ENCODE peak calls at places on chromosome 7, in eight cellular contexts. One of them, this sample, is unnamed.

GRCh38 chr7:12581897-12582296 is 11.4 kb downstream of the SCIN start:
- DNase-seq in right lobe of liver: no peak
- DNase-seq in IMR-90: peak
- DNase-seq in choroid plexus epithelial cell: peak
- DNase-seq in mesothelial cell of epicardium: no peak
- DNase-seq in fibroblast of pulmonary artery: no peak
- DNase-seq in left ventricle myocardium inferior: no peak
- DNase-seq in HepG2: no peak
- DNase-seq in this sample: no peak

GRCh38 chr7:106068986-106069385 is 43.1 kb downstream of the SYPL1 start:
- DNase-seq in right lobe of liver: no peak
- DNase-seq in IMR-90: no peak
- DNase-seq in choroid plexus epithelial cell: no peak
- DNase-seq in mesothelial cell of epicardium: no peak
- DNase-seq in fibroblast of pulmonary artery: no peak
- DNase-seq in left ventricle myocardium inferior: no peak
- DNase-seq in HepG2: no peak
- DNase-seq in this sample: no peak

GRCh38 chr7:100890640-100891521 is 1.4 kb upstream of the UFSP1 start:
- DNase-seq in right lobe of liver: no peak
- DNase-seq in IMR-90: no peak
- DNase-seq in choroid plexus epithelial cell: no peak
- DNase-seq in mesothelial cell of epicardium: no peak
- DNase-seq in fibroblast of pulmonary artery: no peak
- DNase-seq in left ventricle myocardium inferior: peak
- DNase-seq in HepG2: no peak
- DNase-seq in this sample: no peak

GRCh38 chr7:18437086-18437485 is 58.5 kb upstream of the HDAC9 start:
- DNase-seq in right lobe of liver: no peak
- DNase-seq in IMR-90: peak
- DNase-seq in choroid plexus epithelial cell: peak
- DNase-seq in mesothelial cell of epicardium: no peak
- DNase-seq in fibroblast of pulmonary artery: no peak
- DNase-seq in left ventricle myocardium inferior: no peak
- DNase-seq in HepG2: no peak
- DNase-seq in this sample: no peak

GRCh38 chr7:79124331-79124730 is 329.1 kb downstream of the MAGI2 start:
- DNase-seq in right lobe of liver: no peak
- DNase-seq in IMR-90: no peak
- DNase-seq in choroid plexus epithelial cell: no peak
- DNase-seq in mesothelial cell of epicardium: no peak
- DNase-seq in fibroblast of pulmonary artery: no peak
- DNase-seq in left ventricle myocardium inferior: no peak
- DNase-seq in HepG2: peak
- DNase-seq in this sample: no peak

GRCh38 chr7:39582536-39582935 is 16.3 kb downstream of the YAE1 start:
- DNase-seq in right lobe of liver: no peak
- DNase-seq in IMR-90: no peak
- DNase-seq in choroid plexus epithelial cell: no peak
- DNase-seq in mesothelial cell of epicardium: no peak
- DNase-seq in fibroblast of pulmonary artery: no peak
- DNase-seq in left ventricle myocardium inferior: no peak
- DNase-seq in HepG2: no peak
- DNase-seq in this sample: no peak

GRCh38 chr7:133315332-133316040 is 62.6 kb downstream of the EXOC4 start:
- DNase-seq in right lobe of liver: no peak
- DNase-seq in IMR-90: peak
- DNase-seq in choroid plexus epithelial cell: peak
- DNase-seq in mesothelial cell of epicardium: no peak
- DNase-seq in fibroblast of pulmonary artery: peak
- DNase-seq in left ventricle myocardium inferior: no peak
- DNase-seq in HepG2: no peak
- DNase-seq in this sample: no peak

GRCh38 chr7:2175091-2175490 is 57.7 kb downstream of the MAD1L1 start:
- DNase-seq in right lobe of liver: no peak
- DNase-seq in IMR-90: no peak
- DNase-seq in choroid plexus epithelial cell: no peak
- DNase-seq in mesothelial cell of epicardium: no peak
- DNase-seq in fibroblast of pulmonary artery: no peak
- DNase-seq in left ventricle myocardium inferior: no peak
- DNase-seq in HepG2: no peak
- DNase-seq in this sample: no peak

GRCh38 chr7:100965723-100966541 is 3.4 kb upstream of the MUC12 start:
- DNase-seq in right lobe of liver: peak
- DNase-seq in IMR-90: no peak
- DNase-seq in choroid plexus epithelial cell: peak
- DNase-seq in mesothelial cell of epicardium: peak
- DNase-seq in fibroblast of pulmonary artery: peak
- DNase-seq in left ventricle myocardium inferior: peak
- DNase-seq in HepG2: peak
- DNase-seq in this sample: peak

GRCh38 chr7:128697301-128697905 is 25.3 kb downstream of the GARIN1A start:
- DNase-seq in right lobe of liver: peak
- DNase-seq in IMR-90: peak
- DNase-seq in choroid plexus epithelial cell: peak
- DNase-seq in mesothelial cell of epicardium: no peak
- DNase-seq in fibroblast of pulmonary artery: peak
- DNase-seq in left ventricle myocardium inferior: peak
- DNase-seq in HepG2: peak
- DNase-seq in this sample: peak

GRCh38 chr7:92830047-92830446 is 6.3 kb downstream of the CDK6 start:
- DNase-seq in right lobe of liver: no peak
- DNase-seq in IMR-90: no peak
- DNase-seq in choroid plexus epithelial cell: no peak
- DNase-seq in mesothelial cell of epicardium: no peak
- DNase-seq in fibroblast of pulmonary artery: no peak
- DNase-seq in left ventricle myocardium inferior: no peak
- DNase-seq in HepG2: no peak
- DNase-seq in this sample: no peak

GRCh38 chr7:141073173-141073640 is 657 bp upstream of the TMEM178B start:
- DNase-seq in right lobe of liver: peak
- DNase-seq in IMR-90: peak
- DNase-seq in choroid plexus epithelial cell: peak
- DNase-seq in mesothelial cell of epicardium: peak
- DNase-seq in fibroblast of pulmonary artery: peak
- DNase-seq in left ventricle myocardium inferior: peak
- DNase-seq in HepG2: peak
- DNase-seq in this sample: peak

GRCh38 chr7:67916571-67916970 is 919.9 kb downstream of the TYW1 start:
- DNase-seq in right lobe of liver: no peak
- DNase-seq in IMR-90: no peak
- DNase-seq in choroid plexus epithelial cell: no peak
- DNase-seq in mesothelial cell of epicardium: no peak
- DNase-seq in fibroblast of pulmonary artery: no peak
- DNase-seq in left ventricle myocardium inferior: no peak
- DNase-seq in HepG2: no peak
- DNase-seq in this sample: no peak

DNA sequence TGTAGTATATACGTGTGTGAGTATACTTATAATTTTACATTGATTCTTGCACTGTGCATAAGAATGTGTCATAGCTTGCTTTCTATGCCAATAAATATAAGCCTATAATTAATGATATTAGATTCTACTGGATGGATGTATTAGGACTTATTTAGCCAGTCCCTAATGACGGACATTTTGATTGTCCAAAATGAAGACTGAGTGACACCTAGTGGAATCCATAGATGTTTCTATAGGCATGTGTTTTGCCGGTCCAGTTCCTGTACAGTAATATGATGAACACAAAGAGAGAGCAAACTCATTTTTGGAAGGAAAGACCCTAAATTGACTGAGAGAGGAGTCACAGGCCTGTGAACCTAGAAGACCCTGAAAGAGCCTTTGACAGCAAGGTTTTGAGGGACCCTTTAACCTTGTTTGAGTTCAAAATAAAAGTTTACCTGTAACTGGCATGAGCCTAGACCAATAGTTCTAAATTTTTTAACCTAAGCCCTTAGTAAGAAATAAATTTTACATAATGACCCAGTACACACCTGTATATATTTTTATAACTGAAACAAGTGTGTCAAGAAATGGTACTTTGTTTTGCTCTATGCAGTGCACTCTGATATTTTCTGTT is 42.4 kb upstream of the AGBL3 start:
- DNase-seq in right lobe of liver: no peak
- DNase-seq in IMR-90: peak
- DNase-seq in choroid plexus epithelial cell: peak
- DNase-seq in mesothelial cell of epicardium: no peak
- DNase-seq in fibroblast of pulmonary artery: peak
- DNase-seq in left ventricle myocardium inferior: no peak
- DNase-seq in HepG2: peak
- DNase-seq in this sample: no peak
- TF ChIP-seq CTCF in right lobe of liver: peak
- TF ChIP-seq CTCF in IMR-90: no peak
- TF ChIP-seq CTCF in choroid plexus epithelial cell: peak
- TF ChIP-seq CTCF in mesothelial cell of epicardium: no peak
- TF ChIP-seq CTCF in fibroblast of pulmonary artery: peak
- TF ChIP-seq CTCF in left ventricle myocardium inferior: peak
- TF ChIP-seq CTCF in HepG2: peak
- TF ChIP-seq CTCF in this sample: no peak

GRCh38 chr7:121798076-121798475 is 74.9 kb upstream of the PTPRZ1 start:
- DNase-seq in right lobe of liver: no peak
- DNase-seq in IMR-90: no peak
- DNase-seq in choroid plexus epithelial cell: no peak
- DNase-seq in mesothelial cell of epicardium: no peak
- DNase-seq in fibroblast of pulmonary artery: no peak
- DNase-seq in left ventricle myocardium inferior: no peak
- DNase-seq in HepG2: no peak
- DNase-seq in this sample: no peak

GRCh38 chr7:121807078-121807477 is 65.9 kb upstream of the PTPRZ1 start:
- DNase-seq in right lobe of liver: no peak
- DNase-seq in IMR-90: no peak
- DNase-seq in choroid plexus epithelial cell: no peak
- DNase-seq in mesothelial cell of epicardium: no peak
- DNase-seq in fibroblast of pulmonary artery: no peak
- DNase-seq in left ventricle myocardium inferior: no peak
- DNase-seq in HepG2: no peak
- DNase-seq in this sample: no peak

GRCh38 chr7:121800916-121801675 is 71.9 kb upstream of the PTPRZ1 start:
- DNase-seq in right lobe of liver: no peak
- DNase-seq in IMR-90: no peak
- DNase-seq in choroid plexus epithelial cell: no peak
- DNase-seq in mesothelial cell of epicardium: no peak
- DNase-seq in fibroblast of pulmonary artery: no peak
- DNase-seq in left ventricle myocardium inferior: no peak
- DNase-seq in HepG2: no peak
- DNase-seq in this sample: no peak

GRCh38 chr7:121798896-121799295 is 74.1 kb upstream of the PTPRZ1 start:
- DNase-seq in right lobe of liver: no peak
- DNase-seq in IMR-90: no peak
- DNase-seq in choroid plexus epithelial cell: peak
- DNase-seq in mesothelial cell of epicardium: no peak
- DNase-seq in fibroblast of pulmonary artery: no peak
- DNase-seq in left ventricle myocardium inferior: no peak
- DNase-seq in HepG2: no peak
- DNase-seq in this sample: no peak

GRCh38 chr7:121803041-121803440 is 69.9 kb upstream of the PTPRZ1 start:
- DNase-seq in right lobe of liver: no peak
- DNase-seq in IMR-90: no peak
- DNase-seq in choroid plexus epithelial cell: no peak
- DNase-seq in mesothelial cell of epicardium: no peak
- DNase-seq in fibroblast of pulmonary artery: no peak
- DNase-seq in left ventricle myocardium inferior: no peak
- DNase-seq in HepG2: no peak
- DNase-seq in this sample: no peak
- TF ChIP-seq CTCF in right lobe of liver: no peak
- TF ChIP-seq CTCF in IMR-90: no peak
- TF ChIP-seq CTCF in choroid plexus epithelial cell: no peak
- TF ChIP-seq CTCF in mesothelial cell of epicardium: no peak
- TF ChIP-seq CTCF in fibroblast of pulmonary artery: no peak
- TF ChIP-seq CTCF in left ventricle myocardium inferior: no peak
- TF ChIP-seq CTCF in HepG2: no peak
- TF ChIP-seq CTCF in this sample: no peak

GRCh38 chr7:99493823-99494222 is 6.3 kb downstream of the ZNF394 start:
- DNase-seq in right lobe of liver: no peak
- DNase-seq in IMR-90: no peak
- DNase-seq in choroid plexus epithelial cell: no peak
- DNase-seq in mesothelial cell of epicardium: no peak
- DNase-seq in fibroblast of pulmonary artery: no peak
- DNase-seq in left ventricle myocardium inferior: no peak
- DNase-seq in HepG2: no peak
- DNase-seq in this sample: no peak

GRCh38 chr7:99485094-99485493 is 12.4 kb downstream of the ZNF789 start:
- DNase-seq in right lobe of liver: no peak
- DNase-seq in IMR-90: no peak
- DNase-seq in choroid plexus epithelial cell: no peak
- DNase-seq in mesothelial cell of epicardium: no peak
- DNase-seq in fibroblast of pulmonary artery: no peak
- DNase-seq in left ventricle myocardium inferior: no peak
- DNase-seq in HepG2: no peak
- DNase-seq in this sample: no peak

GRCh38 chr7:99489235-99489634 is 10.8 kb downstream of the ZNF394 start:
- DNase-seq in right lobe of liver: no peak
- DNase-seq in IMR-90: no peak
- DNase-seq in choroid plexus epithelial cell: no peak
- DNase-seq in mesothelial cell of epicardium: no peak
- DNase-seq in fibroblast of pulmonary artery: no peak
- DNase-seq in left ventricle myocardium inferior: no peak
- DNase-seq in HepG2: peak
- DNase-seq in this sample: no peak

DNA sequence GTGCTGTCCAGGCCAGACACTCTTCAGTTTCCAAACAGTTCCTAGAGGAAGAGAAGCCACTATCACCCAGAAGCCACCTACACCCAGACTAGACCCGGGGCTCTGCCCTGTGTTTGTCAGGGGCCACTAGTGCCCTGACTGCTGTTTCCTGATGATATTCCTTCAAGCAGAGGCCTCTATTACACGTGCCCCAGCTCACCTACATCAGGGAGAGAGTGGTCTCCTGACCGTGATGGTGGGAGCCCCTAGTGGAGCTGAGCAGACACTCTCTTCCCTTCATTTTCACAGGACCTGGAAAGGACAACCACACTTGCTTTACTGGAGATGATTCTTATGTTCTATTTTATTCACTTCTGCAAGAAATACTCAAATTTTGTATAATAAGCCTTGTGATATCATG is 9.2 kb downstream of the ZNF394 start:
- DNase-seq in right lobe of liver: no peak
- DNase-seq in IMR-90: no peak
- DNase-seq in choroid plexus epithelial cell: no peak
- DNase-seq in mesothelial cell of epicardium: no peak
- DNase-seq in fibroblast of pulmonary artery: no peak
- DNase-seq in left ventricle myocardium inferior: no peak
- DNase-seq in HepG2: no peak
- DNase-seq in this sample: no peak
- TF ChIP-seq CTCF in right lobe of liver: no peak
- TF ChIP-seq CTCF in IMR-90: no peak
- TF ChIP-seq CTCF in choroid plexus epithelial cell: no peak
- TF ChIP-seq CTCF in mesothelial cell of epicardium: no peak
- TF ChIP-seq CTCF in fibroblast of pulmonary artery: no peak
- TF ChIP-seq CTCF in left ventricle myocardium inferior: no peak
- TF ChIP-seq CTCF in HepG2: no peak
- TF ChIP-seq CTCF in this sample: no peak

GRCh38 chr7:116902811-116903210 is 40.4 kb downstream of the CAPZA2 start:
- DNase-seq in right lobe of liver: no peak
- DNase-seq in IMR-90: no peak
- DNase-seq in choroid plexus epithelial cell: no peak
- DNase-seq in mesothelial cell of epicardium: no peak
- DNase-seq in fibroblast of pulmonary artery: no peak
- DNase-seq in left ventricle myocardium inferior: no peak
- DNase-seq in HepG2: no peak
- DNase-seq in this sample: no peak
- TF ChIP-seq CTCF in right lobe of liver: no peak
- TF ChIP-seq CTCF in IMR-90: no peak
- TF ChIP-seq CTCF in choroid plexus epithelial cell: no peak
- TF ChIP-seq CTCF in mesothelial cell of epicardium: no peak
- TF ChIP-seq CTCF in fibroblast of pulmonary artery: no peak
- TF ChIP-seq CTCF in left ventricle myocardium inferior: no peak
- TF ChIP-seq CTCF in HepG2: no peak
- TF ChIP-seq CTCF in this sample: no peak